ENCODE peak calls at places on chromosomes 11 and 22, in eight cellular contexts. G is naive thymus-derived CD4-positive, alpha-beta T cell; C is vagina; F is ovary; P is tibial nerve; X is gastrocnemius medialis; J is mammary epithelial cell; Z is body of pancreas. U is an unnamed sample. For H3K27me3 and H3K36me3, the result is how much of the 10 kb centered on the place peaks cover.

GRCh38 chr22:48660795-48661740 is 1166.6 kb downstream of the BRD1 start:
- DNase-seq in J (no peak), P (no peak), X (no peak), F (no peak), C (no peak), Z (no peak), G (no peak), U (no peak)

GRCh38 chr11:69294621-69295078 is 695 bp downstream of the MYEOV start:
- DNase-seq in J (no peak), F (no peak), C (no peak), G (no peak), X (no peak), Z (no peak), P (no peak), U (no peak)

GRCh38 chr22:33400061-33400840 is 342.1 kb upstream of the SYN3 start:
- DNase-seq in G (no peak), C (no peak), Z (no peak), J (no peak), P (no peak), F (no peak), X (no peak), U (no peak)

GRCh38 chr11:115616941-115617340 is 112.7 kb upstream of the CADM1 start:
- DNase-seq in J (no peak), C (no peak), Z (peak), F (no peak), P (no peak), G (no peak), X (no peak), U (no peak)

GRCh38 chr11:14249121-14249963 is 109.6 kb downstream of the RRAS2 start:
- DNase-seq in C (no peak), G (peak), P (peak), X (no peak), Z (peak), F (peak), J (peak), U (peak)

GRCh38 chr11:6568191-6568918 is 35.1 kb downstream of the RRP8 start:
- DNase-seq in C (no peak), J (peak), P (no peak), G (no peak), F (peak), X (peak), Z (peak), U (no peak)

GRCh38 chr11:128522943-128523518 is 64.3 kb downstream of the ETS1 start:
- DNase-seq in P (no peak), C (no peak), G (peak), F (no peak), Z (no peak), J (no peak), X (no peak), U (no peak)

GRCh38 chr11:75276696-75277095 is 36.1 kb downstream of the TPBGL start:
- DNase-seq in G (no peak), X (peak), P (no peak), Z (peak), J (no peak), F (no peak), C (peak), U (peak)

GRCh38 chr22:46259374-46259773 is 3.8 kb downstream of the PKDREJ start:
- DNase-seq in G (no peak), P (no peak), J (no peak), Z (no peak), X (no peak), C (no peak), F (no peak), U (no peak)

GRCh38 chr22:45925811-45926351 is 51.1 kb downstream of the WNT7B start:
- DNase-seq in G (no peak), Z (no peak), C (no peak), F (no peak), J (no peak), P (no peak), X (no peak), U (no peak)

GRCh38 chr11:119222308-119222707 is 16.2 kb downstream of the CBL start:
- DNase-seq in C (no peak), G (no peak), X (no peak), J (no peak), F (no peak), Z (no peak), P (no peak), U (no peak)

GRCh38 chr11:77351281-77351905 is 49.9 kb upstream of the GDPD4 start:
- DNase-seq in J (peak), G (no peak), P (no peak), Z (no peak), C (no peak), X (no peak), F (no peak), U (no peak)

GRCh38 chr11:70567680-70568503 is 169.6 kb downstream of the CTTN start:
- DNase-seq in J (no peak), C (no peak), P (peak), Z (no peak), G (no peak), X (no peak), F (peak), U (no peak)

GRCh38 chr11:69274531-69275016 is 19.4 kb upstream of the MYEOV start:
- DNase-seq in F (no peak), J (peak), G (no peak), X (no peak), P (no peak), C (no peak), Z (peak), U (no peak)

GRCh38 chr22:45830531-45831245 is 146.3 kb downstream of the WNT7B start:
- DNase-seq in F (no peak), G (no peak), J (peak), Z (no peak), P (no peak), C (no peak), X (no peak), U (no peak)

GRCh38 chr22:36790648-36791047 is 14.7 kb upstream of the IFT27 start:
- DNase-seq in P (no peak), J (no peak), C (no peak), G (no peak), Z (no peak), F (no peak), X (no peak), U (no peak)

GRCh38 chr11:67698247-67698646 is 23.8 kb upstream of the ALDH3B2 start:
- DNase-seq in C (no peak), F (no peak), J (no peak), X (no peak), Z (no peak), P (no peak), G (no peak), U (no peak)

GRCh38 chr22:19717691-19718254 is 3.5 kb downstream of the SEPTIN5 start:
- DNase-seq in Z (peak), J (peak), G (peak), C (no peak), P (peak), X (peak), F (peak), U (no peak)

GRCh38 chr22:37735054-37735453 is 38.2 kb downstream of the TRIOBP start:
- DNase-seq in F (peak), J (no peak), P (peak), Z (peak), C (no peak), X (peak), G (no peak), U (no peak)

DNA sequence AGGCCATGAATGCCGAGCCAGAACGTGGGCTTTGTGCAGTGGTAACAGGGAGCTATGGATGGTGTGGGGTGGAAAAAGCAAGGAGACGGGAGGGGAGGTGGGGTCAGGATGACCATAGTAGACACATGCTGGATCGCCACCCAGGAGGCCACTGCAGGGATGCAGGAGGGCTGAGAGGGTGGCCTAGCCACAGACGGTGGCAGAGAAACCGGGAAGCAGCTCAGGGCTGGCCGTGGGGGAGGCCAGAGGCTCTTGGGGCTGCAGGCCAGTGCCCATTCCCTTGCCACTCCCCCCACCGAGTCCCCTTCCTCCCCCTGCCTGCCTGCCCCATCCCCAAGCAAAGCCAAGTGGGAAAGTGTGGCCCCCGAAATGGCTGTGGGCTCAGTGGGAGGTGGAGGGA is 59.1 kb upstream of the TCF20 start:
- DNase-seq in C (no peak), F (no peak), X (no peak), J (no peak), Z (no peak), G (no peak), P (no peak), U (no peak)
- H3K27me3 ChIP-seq in C (under half), F (under half), X (under half), J (under half), Z (under half), G (under half), P (under half), U (under half)

GRCh38 chr11:114375052-114375451 is 25.3 kb downstream of the C11orf71 start:
- DNase-seq in J (no peak), C (no peak), F (no peak), G (no peak), Z (no peak), P (no peak), X (no peak), U (no peak)

GRCh38 chr11:114382509-114382908 is 17.8 kb downstream of the C11orf71 start:
- DNase-seq in F (no peak), X (no peak), Z (no peak), J (no peak), C (no peak), P (no peak), G (no peak), U (no peak)

GRCh38 chr11:114379394-114380069 is 20.8 kb downstream of the C11orf71 start:
- DNase-seq in P (no peak), Z (no peak), G (no peak), C (no peak), F (no peak), X (no peak), J (no peak), U (no peak)

DNA sequence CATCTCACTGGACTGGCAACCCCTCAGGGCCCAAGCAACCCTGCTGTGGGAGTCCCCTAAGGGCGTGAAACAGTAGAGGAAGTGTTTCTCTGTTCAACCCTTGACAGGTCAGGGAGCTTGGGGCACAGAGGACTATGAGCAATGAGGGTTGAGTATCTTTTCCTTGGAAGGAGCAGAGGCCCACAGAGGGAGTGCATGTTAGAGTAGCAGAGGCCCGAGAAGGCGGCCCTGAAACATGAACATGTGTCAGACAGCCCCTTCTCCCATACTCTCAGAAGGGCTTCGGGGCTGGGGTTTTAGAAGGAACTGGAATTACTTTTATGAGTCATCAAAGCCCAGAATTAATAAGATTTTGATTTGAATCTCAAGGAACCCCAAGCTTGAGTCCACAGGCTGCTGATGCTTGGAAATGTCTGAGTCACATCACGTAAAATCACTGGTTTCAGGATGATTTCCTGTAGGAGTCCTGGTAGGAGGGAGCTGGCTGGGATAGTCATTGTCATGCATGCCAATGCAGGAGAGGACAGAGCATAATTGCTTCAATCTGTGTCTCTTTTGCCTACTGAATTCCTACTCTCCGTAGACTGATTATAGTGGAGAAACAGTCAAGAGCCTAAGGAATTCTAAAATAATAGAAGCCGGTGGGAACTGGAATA is 22.6 kb downstream of the C11orf71 start:
- DNase-seq in Z (no peak), J (peak), X (no peak), F (no peak), P (no peak), G (no peak), C (no peak), U (no peak)
- H3K4me3 ChIP-seq in Z (no peak), J (no peak), X (no peak), F (no peak), P (no peak), G (no peak), C (no peak), U (no peak)

GRCh38 chr22:50467773-50468440 is 6.9 kb downstream of the SBF1 start:
- DNase-seq in P (no peak), G (no peak), C (no peak), Z (no peak), J (no peak), F (no peak), X (no peak), U (no peak)
- H3K36me3 ChIP-seq in P (under half), G (under half), C (half or more), Z (under half), J (under half), F (under half), X (under half), U (half or more)

GRCh38 chr22:27602390-27602789 is 199.2 kb downstream of the MN1 start:
- DNase-seq in F (no peak), G (no peak), Z (no peak), J (no peak), P (no peak), X (no peak), C (no peak), U (no peak)
- H3K27me3 ChIP-seq in F (under half), G (under half), Z (under half), J (under half), P (under half), X (under half), C (under half), U (under half)

GRCh38 chr22:43449205-43449830 is 37.5 kb downstream of the MPPED1 start:
- DNase-seq in C (no peak), P (no peak), X (no peak), J (no peak), G (no peak), F (no peak), Z (no peak), U (no peak)
- H3K4me3 ChIP-seq in C (no peak), P (no peak), X (no peak), J (no peak), G (no peak), F (no peak), Z (no peak), U (no peak)

GRCh38 chr11:113841691-113842090 is 33.7 kb downstream of the USP28 start:
- DNase-seq in C (no peak), P (no peak), F (no peak), Z (no peak), X (no peak), G (no peak), J (no peak), U (no peak)
- H3K36me3 ChIP-seq in C (under half), P (under half), F (under half), Z (under half), X (under half), G (under half), J (under half), U (under half)

DNA sequence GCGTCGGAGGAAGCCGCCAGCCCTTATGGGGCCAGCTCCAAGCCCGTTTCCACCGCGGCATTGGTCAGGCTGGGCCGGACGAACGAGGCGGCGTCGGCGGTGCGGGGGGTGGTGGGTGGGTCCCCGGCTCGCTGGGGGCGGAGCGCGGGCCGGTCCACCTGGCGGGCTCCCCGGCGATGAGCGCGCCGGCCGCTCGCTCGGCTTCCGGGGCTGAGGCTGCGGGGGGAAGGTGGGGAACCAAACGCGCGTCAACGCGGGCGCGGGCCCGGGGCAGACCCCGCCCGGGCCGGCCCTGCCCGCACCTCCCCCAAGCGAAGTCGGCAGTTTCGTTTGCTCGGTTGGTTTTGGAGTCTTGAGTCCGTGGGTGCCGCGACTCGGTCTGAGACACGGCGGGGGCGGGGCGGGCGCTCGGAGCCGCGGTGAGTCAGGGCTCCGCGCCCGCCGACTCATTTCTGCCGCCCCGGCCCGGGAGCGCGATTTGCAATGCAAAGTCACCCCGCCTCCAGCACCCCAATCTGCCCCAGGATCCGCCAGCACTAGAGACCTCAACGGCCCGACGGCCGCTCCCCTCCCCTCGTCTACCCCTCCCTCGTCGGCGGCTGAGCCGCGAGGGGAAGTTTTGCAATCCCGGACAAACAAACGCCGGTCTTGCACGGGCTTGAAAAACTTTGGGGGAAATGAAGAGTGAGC is 1.3 kb downstream of the ASCL2 start:
- DNase-seq in X (no peak), C (peak), J (peak), F (no peak), Z (peak), G (peak), P (peak), U (no peak)
- H3K27me3 ChIP-seq in X (under half), C (under half), J (under half), F (under half), Z (under half), G (under half), P (under half), U (under half)

GRCh38 chr11:63884191-63884590 is 32.8 kb downstream of the RCOR2 start:
- DNase-seq in X (no peak), J (no peak), F (no peak), Z (no peak), P (no peak), C (no peak), G (no peak), U (no peak)

GRCh38 chr11:63890368-63890767 is 26.6 kb downstream of the RCOR2 start:
- DNase-seq in C (no peak), X (no peak), F (no peak), Z (no peak), J (no peak), P (no peak), G (no peak), U (no peak)

GRCh38 chr11:63889344-63889743 is 27.6 kb downstream of the RCOR2 start:
- DNase-seq in J (peak), G (no peak), C (no peak), F (no peak), X (no peak), Z (no peak), P (no peak), U (no peak)

GRCh38 chr11:63888170-63889086 is 28.5 kb downstream of the RCOR2 start:
- DNase-seq in Z (peak), J (peak), F (peak), C (no peak), G (peak), P (peak), X (peak), U (peak)

DNA sequence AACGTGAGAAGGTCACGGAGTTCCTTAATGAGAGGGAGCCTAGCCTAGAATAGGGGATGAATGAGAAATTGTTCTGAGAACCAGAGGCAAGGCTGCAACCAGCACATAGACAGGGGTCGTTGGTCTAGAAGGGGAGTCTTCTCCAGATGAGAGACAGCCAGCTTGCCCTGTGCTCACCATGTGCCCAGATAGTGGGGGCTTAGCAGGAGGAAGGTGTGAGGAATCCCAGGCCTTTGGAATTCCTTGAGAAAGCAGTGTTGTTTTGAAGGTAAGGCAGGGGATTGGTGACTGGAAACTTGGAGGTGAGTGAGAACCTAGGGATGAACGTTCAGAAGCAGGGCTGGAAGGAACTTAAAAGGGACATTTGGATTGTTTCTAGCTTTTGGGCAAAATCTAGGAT is 29.4 kb downstream of the RCOR2 start:
- DNase-seq in Z (no peak), J (no peak), P (no peak), X (no peak), C (no peak), F (no peak), G (no peak), U (no peak)
- H3K4me3 ChIP-seq in Z (no peak), J (no peak), P (no peak), X (no peak), C (no peak), F (no peak), G (peak), U (peak)

GRCh38 chr11:46360878-46361277 is 13.6 kb downstream of the DGKZ start:
- DNase-seq in Z (no peak), X (no peak), G (no peak), C (no peak), J (no peak), F (no peak), P (no peak), U (no peak)
- H3K36me3 ChIP-seq in Z (under half), X (under half), G (under half), C (under half), J (under half), F (under half), P (under half), U (under half)

GRCh38 chr11:57791321-57792059 is 29.9 kb downstream of the CTNND1 start:
- DNase-seq in P (no peak), F (no peak), G (no peak), J (peak), Z (no peak), X (no peak), C (no peak), U (no peak)
- H3K27me3 ChIP-seq in P (under half), F (under half), G (under half), J (under half), Z (under half), X (under half), C (under half), U (under half)

U was measured in ascending aorta.